ENCODE peak calls at places on chromosome 2, in four cellular contexts. One of them, this sample, is unnamed.

GRCh38 chr2:127864877-127865276 is 6.9 kb upstream of the POLR2D start:
- DNase-seq in fibroblast of mammary gland: peak; percentile 49
- DNase-seq in effector CD4-positive, alpha-beta T cell: no peak
- DNase-seq in activated CD4-positive, alpha-beta memory T cell treated with anti-CD3 and anti-CD28 coated beads for 36 hours: no peak
- DNase-seq in this sample: no peak

GRCh38 chr2:79960726-79961049 is 343.9 kb downstream of the LRRTM1 start:
- DNase-seq in fibroblast of mammary gland: no peak
- DNase-seq in effector CD4-positive, alpha-beta T cell: no peak
- DNase-seq in activated CD4-positive, alpha-beta memory T cell treated with anti-CD3 and anti-CD28 coated beads for 36 hours: no peak
- DNase-seq in this sample: no peak

GRCh38 chr2:101479328-101479727 is 4.4 kb upstream of the RFX8 start:
- DNase-seq in fibroblast of mammary gland: no peak
- DNase-seq in effector CD4-positive, alpha-beta T cell: no peak
- DNase-seq in activated CD4-positive, alpha-beta memory T cell treated with anti-CD3 and anti-CD28 coated beads for 36 hours: no peak
- DNase-seq in this sample: no peak

GRCh38 chr2:85756195-85756594 is 2.4 kb downstream of the ATOH8 start:
- DNase-seq in fibroblast of mammary gland: no peak
- DNase-seq in effector CD4-positive, alpha-beta T cell: no peak
- DNase-seq in activated CD4-positive, alpha-beta memory T cell treated with anti-CD3 and anti-CD28 coated beads for 36 hours: no peak
- DNase-seq in this sample: no peak

GRCh38 chr2:233404227-233404626 is 49.9 kb downstream of the DGKD start:
- DNase-seq in fibroblast of mammary gland: peak; percentile 43
- DNase-seq in effector CD4-positive, alpha-beta T cell: peak; percentile 59
- DNase-seq in activated CD4-positive, alpha-beta memory T cell treated with anti-CD3 and anti-CD28 coated beads for 36 hours: peak; percentile 79
- DNase-seq in this sample: peak; percentile 76

GRCh38 chr2:237760506-237761502 is 37.8 kb upstream of the RBM44 start:
- DNase-seq in fibroblast of mammary gland: no peak
- DNase-seq in effector CD4-positive, alpha-beta T cell: no peak
- DNase-seq in activated CD4-positive, alpha-beta memory T cell treated with anti-CD3 and anti-CD28 coated beads for 36 hours: no peak
- DNase-seq in this sample: no peak

GRCh38 chr2:179429060-179429471 is 164.4 kb upstream of the SESTD1 start:
- DNase-seq in fibroblast of mammary gland: no peak
- DNase-seq in effector CD4-positive, alpha-beta T cell: no peak
- DNase-seq in activated CD4-positive, alpha-beta memory T cell treated with anti-CD3 and anti-CD28 coated beads for 36 hours: no peak
- DNase-seq in this sample: no peak

GRCh38 chr2:38076710-38077430 is 919 bp upstream of the CYP1B1 start:
- DNase-seq in fibroblast of mammary gland: peak; percentile 90
- DNase-seq in effector CD4-positive, alpha-beta T cell: no peak
- DNase-seq in activated CD4-positive, alpha-beta memory T cell treated with anti-CD3 and anti-CD28 coated beads for 36 hours: peak; percentile 87
- DNase-seq in this sample: peak; percentile 95

GRCh38 chr2:64017811-64018714 is 1.2 kb downstream of the VPS54 start:
- DNase-seq in fibroblast of mammary gland: peak; percentile 55
- DNase-seq in effector CD4-positive, alpha-beta T cell: no peak
- DNase-seq in activated CD4-positive, alpha-beta memory T cell treated with anti-CD3 and anti-CD28 coated beads for 36 hours: no peak
- DNase-seq in this sample: peak; percentile 55

This sample was measured in MCF 10A.